ENCODE peak calls at places on chromosomes 12 and 14, in ten cellular contexts. X, U, T, E, V, I, M, P, D and S are unnamed samples.
A peak's percentile ranks its signal among the peaks of the same experiment; 100 is the strongest.

GRCh38 chr12:81176796-81177195 is 98.9 kb downstream of the ACSS3 start:
- DNase-seq in X (no peak), U (no peak), T (no peak), E (no peak), V (no peak), I (no peak), M (no peak), P (no peak), D (no peak), S (no peak)

GRCh38 chr14:73829526-73830431 is 21.9 kb upstream of the PTGR2 start:
- DNase-seq in X (no peak), U (peak; percentile 65), T (no peak), E (no peak), V (peak; percentile 38), I (peak; percentile 70), M (no peak), P (no peak), D (peak; percentile 76), S (peak; percentile 78)

GRCh38 chr12:131615316-131616053 is 95.4 kb upstream of the SFSWAP start:
- DNase-seq in X (no peak), U (no peak), T (no peak), E (no peak), V (peak; percentile 24), I (no peak), M (no peak), P (no peak), D (no peak), S (no peak)

GRCh38 chr12:71208053-71208685 is 50.4 kb upstream of the TSPAN8 start:
- DNase-seq in X (no peak), U (peak; percentile 25), T (no peak), E (no peak), V (no peak), I (no peak), M (no peak), P (no peak), D (no peak), S (no peak)

GRCh38 chr12:132395192-132395907 is 66.0 kb upstream of the GALNT9 start:
- DNase-seq in X (no peak), U (no peak), T (no peak), E (no peak), V (peak; percentile 65), I (no peak), M (no peak), P (no peak), D (no peak), S (no peak)

GRCh38 chr12:107903377-107904061 is 129.0 kb downstream of the ASCL4 start:
- DNase-seq in X (peak; percentile 74), U (peak; percentile 90), T (no peak), E (peak; percentile 84), V (peak; percentile 88), I (no peak), M (peak; percentile 1), P (peak; percentile 31), D (no peak), S (no peak)

GRCh38 chr14:91366749-91367148 is 50.9 kb downstream of the CCDC88C start:
- DNase-seq in X (no peak), U (no peak), T (no peak), E (no peak), V (no peak), I (no peak), M (no peak), P (no peak), D (no peak), S (no peak)

GRCh38 chr12:124520258-124520657 is 47.2 kb downstream of the NCOR2 start:
- DNase-seq in X (no peak), U (peak; percentile 87), T (no peak), E (no peak), V (no peak), I (peak; percentile 82), M (no peak), P (peak; percentile 94), D (peak; percentile 29), S (peak; percentile 82)

GRCh38 chr14:88551936-88552565 is 2.8 kb downstream of the PTPN21 start:
- DNase-seq in X (peak; percentile 57), U (peak; percentile 20), T (no peak), E (no peak), V (no peak), I (no peak), M (no peak), P (no peak), D (peak; percentile 19), S (no peak)

GRCh38 chr12:97560766-97561165 is 98.2 kb downstream of the RMST start:
- DNase-seq in X (no peak), U (no peak), T (no peak), E (no peak), V (no peak), I (no peak), M (no peak), P (no peak), D (no peak), S (no peak)

GRCh38 chr12:104695453-104696148 is 238.9 kb downstream of the CHST11 start:
- DNase-seq in X (no peak), U (no peak), T (peak; percentile 57), E (no peak), V (no peak), I (no peak), M (no peak), P (no peak), D (peak; percentile 93), S (peak; percentile 28)

GRCh38 chr12:85672436-85672835 is 163.8 kb downstream of the RASSF9 start:
- DNase-seq in X (no peak), U (no peak), T (no peak), E (no peak), V (no peak), I (no peak), M (no peak), P (no peak), D (no peak), S (no peak)

GRCh38 chr12:116717466-116718457 is 20.1 kb downstream of the SPRING1 start:
- DNase-seq in X (no peak), U (no peak), T (no peak), E (no peak), V (no peak), I (peak; percentile 91), M (no peak), P (no peak), D (peak; percentile 56), S (no peak)

GRCh38 chr14:24982472-24983155 is 67.3 kb downstream of the STXBP6 start:
- DNase-seq in X (no peak), U (peak; percentile 37), T (no peak), E (no peak), V (no peak), I (no peak), M (no peak), P (no peak), D (peak; percentile 97), S (peak; percentile 40)
- TF ChIP-seq CTCF in X (no peak), U (no peak), T (no peak), E (no peak), V (no peak), I (no peak), M (no peak), P (no peak), D (no peak), S (no peak)

DNA sequence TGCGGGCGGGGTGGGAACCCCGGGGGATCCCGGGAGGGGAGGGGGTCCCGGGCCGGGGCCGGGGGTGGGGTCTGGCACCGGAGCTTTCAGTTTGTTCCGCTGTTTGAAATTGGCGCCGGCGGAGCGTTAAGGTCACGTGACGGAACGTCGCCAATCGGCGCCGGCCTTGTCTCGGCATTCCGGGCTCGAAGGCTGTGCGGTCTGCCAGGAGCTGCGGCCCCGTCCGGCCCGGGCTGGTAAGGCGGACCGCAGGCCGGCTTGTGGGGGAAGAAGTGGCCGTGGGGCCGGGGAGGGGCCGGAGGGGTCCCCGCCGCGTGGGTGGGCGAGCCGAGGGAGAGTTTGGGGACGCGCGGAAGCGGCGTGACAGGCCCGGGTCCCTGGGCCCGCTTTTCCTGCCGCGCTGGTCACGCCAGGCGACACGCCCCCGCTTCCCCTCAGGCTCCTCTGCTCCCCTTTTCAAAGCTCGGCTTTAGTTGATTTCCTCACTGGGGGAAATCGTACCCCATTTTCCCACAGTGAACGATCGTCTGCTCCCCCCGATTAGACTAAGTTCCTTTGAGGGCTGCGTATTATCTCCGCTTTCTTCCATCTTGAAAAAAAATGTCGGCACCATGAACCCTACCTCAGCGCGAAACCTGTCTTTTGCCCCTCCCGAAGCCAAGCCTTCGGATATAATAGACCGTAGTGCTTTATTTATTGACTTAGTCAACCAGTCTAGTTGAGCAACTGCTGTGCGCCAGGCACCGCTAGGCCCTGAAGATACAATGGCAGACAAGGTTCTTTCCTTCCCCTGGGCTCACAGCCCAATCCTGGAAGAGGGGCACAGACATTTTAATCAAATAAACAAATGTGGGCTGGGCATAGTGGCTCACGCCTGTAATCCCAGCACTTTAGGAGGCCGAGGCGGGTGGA is at the start of the genes FOXM1 and RHNO1:
- DNase-seq in X (peak; percentile 95), U (peak; percentile 85), T (peak; percentile 90), E (peak; percentile 92), V (peak; percentile 97), I (peak; percentile 89), M (no peak), P (peak; percentile 84), D (peak; percentile 85), S (peak; percentile 84)
- H3K36me3 ChIP-seq in X (no peaks in the 10 kb centered on the region), U (peaks cover 14% of the 10 kb centered on the region), T (no peaks in the 10 kb centered on the region), E (no peaks in the 10 kb centered on the region), V (no peaks in the 10 kb centered on the region), I (no peaks in the 10 kb centered on the region), M (no peaks in the 10 kb centered on the region), P (no peaks in the 10 kb centered on the region), D (no peaks in the 10 kb centered on the region), S (no peaks in the 10 kb centered on the region)

DNA sequence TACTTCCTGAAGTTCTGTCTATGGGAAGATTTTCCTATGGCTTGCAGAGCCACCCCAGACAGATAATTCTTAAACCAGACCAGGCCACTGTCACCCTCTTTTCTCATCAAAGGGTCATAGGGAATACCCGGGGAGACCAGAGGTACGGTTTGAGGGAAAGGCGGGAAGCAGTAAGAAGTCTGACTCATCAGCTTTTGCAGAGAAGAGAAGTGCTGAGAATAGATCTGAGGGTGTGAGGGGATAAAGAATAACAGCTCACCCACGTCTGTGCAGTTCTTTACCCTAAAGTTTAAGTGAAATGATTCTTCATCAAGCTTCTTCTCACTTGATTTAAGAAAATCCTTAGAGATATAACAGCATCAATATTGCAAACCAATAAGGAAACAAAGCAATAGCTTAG is 21.3 kb upstream of the POC1B start:
- DNase-seq in X (no peak), U (no peak), T (no peak), E (no peak), V (no peak), I (no peak), M (no peak), P (no peak), D (no peak), S (no peak)
- TF ChIP-seq CTCF in X (no peak), U (no peak), T (no peak), E (no peak), V (no peak), I (no peak), M (no peak), P (no peak), D (no peak), S (no peak)

DNA sequence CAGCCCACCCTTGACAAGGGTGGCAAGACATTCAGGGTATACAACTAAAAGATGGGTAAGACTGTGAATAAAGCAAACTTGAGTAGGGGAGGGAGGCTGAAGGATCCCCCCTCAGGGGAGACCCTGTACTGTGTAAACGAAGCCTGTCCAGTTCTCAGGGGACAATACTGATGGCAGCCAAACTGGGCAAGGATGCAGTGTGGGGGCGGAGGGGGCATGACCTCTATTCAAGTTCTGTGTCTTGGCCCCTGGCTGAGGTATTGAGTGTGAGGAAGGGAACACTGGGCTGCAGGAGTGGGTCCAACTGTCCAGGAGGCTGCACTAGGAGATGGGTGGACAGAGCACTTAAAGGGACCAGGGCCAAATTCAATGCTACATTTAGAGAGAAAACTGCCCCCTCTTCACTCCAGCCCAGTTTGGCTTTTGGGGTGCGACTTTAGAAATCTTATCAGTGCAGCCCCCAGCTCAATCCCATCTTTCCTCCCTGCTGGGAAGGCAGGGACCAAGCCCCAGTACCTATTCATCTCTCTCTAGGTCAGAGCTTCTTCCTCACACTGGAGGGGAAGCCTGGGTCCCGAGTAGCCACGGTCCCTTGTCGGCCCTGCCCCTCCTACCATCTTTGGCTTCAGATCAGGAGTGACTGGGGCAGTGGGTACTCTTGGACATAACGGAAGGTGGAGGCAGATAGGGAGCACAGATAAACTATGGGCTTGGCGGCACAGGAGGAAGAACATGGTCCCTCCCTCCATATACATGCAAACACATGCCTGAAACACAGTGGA is 11.8 kb downstream of the SLC39A5 start:
- DNase-seq in X (no peak), U (no peak), T (no peak), E (no peak), V (no peak), I (no peak), M (no peak), P (no peak), D (no peak), S (no peak)
- H3K36me3 ChIP-seq in X (no peaks in the 10 kb centered on the region), U (peaks cover 21% of the 10 kb centered on the region), T (peaks cover 32% of the 10 kb centered on the region), E (peaks cover 43% of the 10 kb centered on the region), V (peaks cover 76% of the 10 kb centered on the region), I (peaks cover 72% of the 10 kb centered on the region), M (peaks cover 28% of the 10 kb centered on the region), P (peaks cover 23% of the 10 kb centered on the region), D (peaks cover 73% of the 10 kb centered on the region), S (peaks cover 30% of the 10 kb centered on the region)